ENCODE peak calls at places on chromosomes 5 and 9, in nine cellular contexts. One of them, this sample, is unnamed.

GRCh38 chr9:87381746-87382145 is 115.9 kb upstream of the DAPK1 start:
- DNase-seq in IMR-90: no peak
- DNase-seq in ovary: no peak
- DNase-seq in stomach: no peak
- DNase-seq in transverse colon: no peak
- DNase-seq in astrocyte of the cerebellum: no peak
- DNase-seq in HL-60: no peak
- DNase-seq in breast epithelium: no peak
- DNase-seq in foreskin fibroblast: no peak
- DNase-seq in this sample: no peak

GRCh38 chr5:153276151-153276550 is 214.3 kb upstream of the GRIA1 start:
- DNase-seq in HL-60: peak
- DNase-seq in transverse colon: no peak
- DNase-seq in breast epithelium: no peak
- DNase-seq in ovary: no peak
- DNase-seq in IMR-90: no peak
- DNase-seq in stomach: no peak
- DNase-seq in astrocyte of the cerebellum: peak
- DNase-seq in foreskin fibroblast: peak
- DNase-seq in this sample: peak

GRCh38 chr9:134422701-134423100 is 96.4 kb downstream of the RXRA start:
- DNase-seq in breast epithelium: no peak
- DNase-seq in ovary: no peak
- DNase-seq in transverse colon: no peak
- DNase-seq in stomach: peak
- DNase-seq in astrocyte of the cerebellum: no peak
- DNase-seq in foreskin fibroblast: no peak
- DNase-seq in HL-60: no peak
- DNase-seq in IMR-90: no peak
- DNase-seq in this sample: no peak

GRCh38 chr9:104968025-104968982 is 40.3 kb upstream of the ABCA1 start:
- DNase-seq in foreskin fibroblast: peak
- DNase-seq in astrocyte of the cerebellum: peak
- DNase-seq in IMR-90: peak
- DNase-seq in stomach: peak
- DNase-seq in HL-60: peak
- DNase-seq in breast epithelium: peak
- DNase-seq in transverse colon: peak
- DNase-seq in ovary: peak
- DNase-seq in this sample: peak

GRCh38 chr5:59496524-59497134 is 396.9 kb downstream of the PDE4D start:
- DNase-seq in foreskin fibroblast: peak
- DNase-seq in breast epithelium: no peak
- DNase-seq in IMR-90: peak
- DNase-seq in HL-60: no peak
- DNase-seq in transverse colon: no peak
- DNase-seq in stomach: no peak
- DNase-seq in astrocyte of the cerebellum: no peak
- DNase-seq in ovary: no peak
- DNase-seq in this sample: peak

GRCh38 chr5:91928751-91929521 is 545.8 kb upstream of the ARRDC3 start:
- DNase-seq in breast epithelium: no peak
- DNase-seq in ovary: no peak
- DNase-seq in astrocyte of the cerebellum: peak
- DNase-seq in stomach: no peak
- DNase-seq in transverse colon: no peak
- DNase-seq in IMR-90: peak
- DNase-seq in foreskin fibroblast: peak
- DNase-seq in HL-60: no peak
- DNase-seq in this sample: no peak

GRCh38 chr9:21479152-21479702 is 2.9 kb downstream of the IFNE start:
- DNase-seq in HL-60: no peak
- DNase-seq in breast epithelium: no peak
- DNase-seq in transverse colon: no peak
- DNase-seq in foreskin fibroblast: no peak
- DNase-seq in astrocyte of the cerebellum: no peak
- DNase-seq in IMR-90: no peak
- DNase-seq in stomach: no peak
- DNase-seq in ovary: no peak
- DNase-seq in this sample: no peak

GRCh38 chr5:176658817-176659216 is 11.5 kb downstream of the TSPAN17 start:
- DNase-seq in stomach: peak
- DNase-seq in foreskin fibroblast: no peak
- DNase-seq in ovary: no peak
- DNase-seq in transverse colon: peak
- DNase-seq in HL-60: no peak
- DNase-seq in astrocyte of the cerebellum: peak
- DNase-seq in IMR-90: peak
- DNase-seq in breast epithelium: no peak
- DNase-seq in this sample: no peak

GRCh38 chr5:140881889-140882590 is at the start of gene PCDHA13:
- DNase-seq in HL-60: no peak
- DNase-seq in foreskin fibroblast: no peak
- DNase-seq in transverse colon: no peak
- DNase-seq in ovary: no peak
- DNase-seq in breast epithelium: no peak
- DNase-seq in stomach: no peak
- DNase-seq in IMR-90: no peak
- DNase-seq in astrocyte of the cerebellum: no peak
- DNase-seq in this sample: peak

GRCh38 chr5:121156565-121156964 is 692.5 kb downstream of the PRR16 start:
- DNase-seq in astrocyte of the cerebellum: no peak
- DNase-seq in HL-60: no peak
- DNase-seq in transverse colon: no peak
- DNase-seq in breast epithelium: no peak
- DNase-seq in stomach: no peak
- DNase-seq in IMR-90: no peak
- DNase-seq in ovary: no peak
- DNase-seq in foreskin fibroblast: no peak
- DNase-seq in this sample: no peak

GRCh38 chr5:78295035-78295961 is 800 bp upstream of the AP3B1 start:
- DNase-seq in stomach: peak
- DNase-seq in breast epithelium: peak
- DNase-seq in HL-60: no peak
- DNase-seq in IMR-90: no peak
- DNase-seq in foreskin fibroblast: peak
- DNase-seq in ovary: peak
- DNase-seq in transverse colon: peak
- DNase-seq in astrocyte of the cerebellum: no peak
- DNase-seq in this sample: peak

GRCh38 chr5:170809551-170809950 is 26.0 kb downstream of the GABRP start:
- DNase-seq in IMR-90: peak
- DNase-seq in breast epithelium: no peak
- DNase-seq in transverse colon: peak
- DNase-seq in ovary: no peak
- DNase-seq in astrocyte of the cerebellum: peak
- DNase-seq in foreskin fibroblast: peak
- DNase-seq in HL-60: no peak
- DNase-seq in stomach: peak
- DNase-seq in this sample: peak
- TF ChIP-seq CTCF in IMR-90: peak
- TF ChIP-seq CTCF in breast epithelium: no peak
- TF ChIP-seq CTCF in transverse colon: peak
- TF ChIP-seq CTCF in ovary: no peak
- TF ChIP-seq CTCF in astrocyte of the cerebellum: peak
- TF ChIP-seq CTCF in foreskin fibroblast: peak
- TF ChIP-seq CTCF in HL-60: no peak
- TF ChIP-seq CTCF in stomach: no peak
- TF ChIP-seq CTCF in this sample: no peak

GRCh38 chr5:72529383-72529782 is 22.2 kb upstream of the ZNF366 start:
- DNase-seq in breast epithelium: no peak
- DNase-seq in astrocyte of the cerebellum: no peak
- DNase-seq in HL-60: no peak
- DNase-seq in foreskin fibroblast: no peak
- DNase-seq in ovary: no peak
- DNase-seq in stomach: no peak
- DNase-seq in IMR-90: no peak
- DNase-seq in transverse colon: no peak
- DNase-seq in this sample: no peak
- TF ChIP-seq CTCF in breast epithelium: no peak
- TF ChIP-seq CTCF in astrocyte of the cerebellum: no peak
- TF ChIP-seq CTCF in HL-60: no peak
- TF ChIP-seq CTCF in foreskin fibroblast: no peak
- TF ChIP-seq CTCF in ovary: no peak
- TF ChIP-seq CTCF in stomach: no peak
- TF ChIP-seq CTCF in IMR-90: no peak
- TF ChIP-seq CTCF in transverse colon: no peak
- TF ChIP-seq CTCF in this sample: no peak

DNA sequence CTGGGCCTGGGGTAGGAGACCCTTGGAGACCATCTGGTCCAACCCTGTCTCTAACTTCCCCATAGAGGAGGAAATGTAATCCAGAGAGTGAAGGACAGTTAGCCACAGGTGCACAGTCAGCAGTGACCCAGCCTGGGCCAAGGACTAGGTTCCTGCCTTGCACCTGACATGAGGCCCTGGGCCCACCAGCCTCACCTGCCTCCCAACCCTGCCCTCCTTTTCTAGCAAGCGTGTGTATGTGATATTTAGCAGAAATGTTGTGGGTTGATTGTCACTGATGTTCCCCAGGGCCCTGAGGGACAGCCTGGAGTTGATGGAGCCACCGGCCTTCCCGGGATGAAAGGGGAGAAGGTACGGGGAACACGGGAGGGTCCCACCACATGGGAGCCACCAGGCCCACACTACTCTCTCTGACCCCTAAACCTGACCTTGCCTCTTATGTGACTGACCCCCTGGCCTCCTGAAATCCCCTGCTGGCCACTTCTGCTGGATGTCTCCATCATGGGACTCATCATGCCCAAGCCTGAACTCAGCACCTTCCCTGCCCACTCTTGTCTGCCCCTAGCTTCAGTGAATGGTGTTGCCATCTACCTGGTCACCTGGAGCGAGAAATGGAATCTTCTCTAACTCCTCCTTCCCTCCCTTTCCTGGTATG is 79.2 kb upstream of the TGFBR1 start:
- DNase-seq in stomach: no peak
- DNase-seq in astrocyte of the cerebellum: no peak
- DNase-seq in IMR-90: no peak
- DNase-seq in ovary: no peak
- DNase-seq in HL-60: no peak
- DNase-seq in transverse colon: no peak
- DNase-seq in foreskin fibroblast: no peak
- DNase-seq in breast epithelium: no peak
- DNase-seq in this sample: no peak
- TF ChIP-seq CTCF in stomach: no peak
- TF ChIP-seq CTCF in astrocyte of the cerebellum: no peak
- TF ChIP-seq CTCF in IMR-90: no peak
- TF ChIP-seq CTCF in ovary: no peak
- TF ChIP-seq CTCF in HL-60: no peak
- TF ChIP-seq CTCF in transverse colon: no peak
- TF ChIP-seq CTCF in foreskin fibroblast: no peak
- TF ChIP-seq CTCF in breast epithelium: no peak
- TF ChIP-seq CTCF in this sample: no peak

DNA sequence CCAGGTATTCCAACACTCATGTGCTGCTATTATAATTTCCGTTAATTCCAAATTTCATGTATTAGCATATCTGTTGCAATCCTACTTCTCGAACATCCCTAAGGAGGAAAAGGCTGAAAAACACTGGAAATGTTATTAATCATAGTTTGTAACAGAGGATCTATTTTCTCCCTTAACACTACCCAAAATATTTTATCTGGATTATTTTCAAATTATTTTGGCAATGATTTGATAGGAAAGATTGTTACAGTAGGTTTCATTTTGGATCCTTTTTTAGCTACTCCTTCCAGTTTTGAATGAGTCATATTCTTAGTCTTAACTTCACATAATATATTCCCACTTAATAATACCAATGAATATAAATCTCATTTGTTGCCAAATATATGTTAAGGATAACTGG is 13.9 kb upstream of the NAA35 start:
- DNase-seq in transverse colon: no peak
- DNase-seq in breast epithelium: no peak
- DNase-seq in IMR-90: no peak
- DNase-seq in stomach: no peak
- DNase-seq in ovary: no peak
- DNase-seq in astrocyte of the cerebellum: no peak
- DNase-seq in foreskin fibroblast: no peak
- DNase-seq in HL-60: no peak
- DNase-seq in this sample: no peak
- TF ChIP-seq CTCF in transverse colon: no peak
- TF ChIP-seq CTCF in breast epithelium: no peak
- TF ChIP-seq CTCF in IMR-90: no peak
- TF ChIP-seq CTCF in stomach: no peak
- TF ChIP-seq CTCF in ovary: no peak
- TF ChIP-seq CTCF in astrocyte of the cerebellum: no peak
- TF ChIP-seq CTCF in foreskin fibroblast: no peak
- TF ChIP-seq CTCF in HL-60: no peak
- TF ChIP-seq CTCF in this sample: no peak

DNA sequence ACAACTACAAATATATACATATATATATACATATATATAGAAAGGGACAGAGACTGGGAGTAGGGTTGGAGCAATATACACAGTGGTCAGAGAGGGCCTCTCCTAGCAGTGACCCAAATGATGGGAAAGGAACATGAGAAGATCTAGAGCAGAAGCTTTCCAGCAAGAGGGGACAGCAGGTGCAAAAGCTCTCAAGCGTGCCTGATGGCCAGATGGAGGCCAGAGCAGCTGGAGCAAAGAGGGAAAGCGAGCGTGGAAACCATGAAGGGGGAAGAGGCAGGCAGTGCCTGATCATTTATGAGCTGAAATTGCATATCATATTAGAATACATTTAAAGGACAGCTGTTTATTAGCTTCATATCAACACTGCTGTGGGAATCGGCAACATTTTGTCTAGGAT is 7.6 kb upstream of the GRPEL2 start:
- DNase-seq in stomach: no peak
- DNase-seq in breast epithelium: no peak
- DNase-seq in ovary: no peak
- DNase-seq in HL-60: no peak
- DNase-seq in IMR-90: no peak
- DNase-seq in astrocyte of the cerebellum: no peak
- DNase-seq in foreskin fibroblast: no peak
- DNase-seq in transverse colon: no peak
- DNase-seq in this sample: no peak
- TF ChIP-seq CTCF in stomach: no peak
- TF ChIP-seq CTCF in breast epithelium: no peak
- TF ChIP-seq CTCF in ovary: no peak
- TF ChIP-seq CTCF in HL-60: no peak
- TF ChIP-seq CTCF in IMR-90: no peak
- TF ChIP-seq CTCF in astrocyte of the cerebellum: no peak
- TF ChIP-seq CTCF in foreskin fibroblast: no peak
- TF ChIP-seq CTCF in transverse colon: no peak
- TF ChIP-seq CTCF in this sample: no peak

DNA sequence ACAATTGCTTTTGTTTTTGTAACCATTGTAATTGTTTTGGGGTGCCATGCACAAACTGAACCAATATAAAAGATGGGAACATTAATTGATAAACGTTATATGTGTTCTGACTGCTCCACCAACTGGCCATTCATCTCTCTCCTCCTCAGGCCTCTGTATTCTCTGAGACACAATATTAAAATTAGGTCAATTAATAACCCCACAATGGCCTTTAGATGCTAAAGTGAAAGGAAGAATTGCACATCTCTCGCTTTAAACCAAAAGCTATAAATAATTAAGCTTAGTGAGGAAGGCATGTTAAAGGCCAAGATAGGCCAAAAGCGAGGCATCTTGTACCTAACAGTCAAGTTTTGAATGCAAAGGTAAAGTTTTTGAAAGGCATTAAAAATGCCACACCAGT is 448.4 kb upstream of the ITGA1 start:
- DNase-seq in IMR-90: no peak
- DNase-seq in transverse colon: no peak
- DNase-seq in HL-60: no peak
- DNase-seq in foreskin fibroblast: no peak
- DNase-seq in stomach: no peak
- DNase-seq in astrocyte of the cerebellum: no peak
- DNase-seq in ovary: no peak
- DNase-seq in breast epithelium: no peak
- DNase-seq in this sample: no peak
- TF ChIP-seq CTCF in IMR-90: no peak
- TF ChIP-seq CTCF in transverse colon: no peak
- TF ChIP-seq CTCF in HL-60: no peak
- TF ChIP-seq CTCF in foreskin fibroblast: no peak
- TF ChIP-seq CTCF in stomach: no peak
- TF ChIP-seq CTCF in astrocyte of the cerebellum: no peak
- TF ChIP-seq CTCF in ovary: no peak
- TF ChIP-seq CTCF in breast epithelium: no peak
- TF ChIP-seq CTCF in this sample: no peak

This sample was measured in endothelial cell.